ENCODE peak calls at places on chromosomes 16 and 17, in seven cellular contexts. One of them, this sample, is unnamed.

GRCh38 chr16:57966986-57967385 is 3.9 kb downstream of the CNGB1 start:
- DNase-seq in hippocampal formation: no peak
- DNase-seq in Caki2: no peak
- DNase-seq in NCI-H1092: no peak
- DNase-seq in pulmonary artery endothelial cell: no peak
- DNase-seq in colonic mucosa: no peak
- DNase-seq in activated CD4-positive, alpha-beta T cell treated with anti-CD3 and anti-CD28 coated beads for 24 hours: no peak
- DNase-seq in this sample: no peak

GRCh38 chr16:5328546-5328945 is 231.0 kb upstream of the EEF2KMT start:
- DNase-seq in NCI-H1092: no peak
- DNase-seq in Caki2: peak; percentile 7
- DNase-seq in hippocampal formation: no peak
- DNase-seq in activated CD4-positive, alpha-beta T cell treated with anti-CD3 and anti-CD28 coated beads for 24 hours: no peak
- DNase-seq in colonic mucosa: no peak
- DNase-seq in pulmonary artery endothelial cell: no peak
- DNase-seq in this sample: no peak

GRCh38 chr17:77724876-77725615 is 233.5 kb upstream of the TNRC6C start:
- DNase-seq in pulmonary artery endothelial cell: no peak
- DNase-seq in NCI-H1092: no peak
- DNase-seq in colonic mucosa: peak; percentile 17
- DNase-seq in hippocampal formation: no peak
- DNase-seq in activated CD4-positive, alpha-beta T cell treated with anti-CD3 and anti-CD28 coated beads for 24 hours: no peak
- DNase-seq in Caki2: no peak
- DNase-seq in this sample: no peak

GRCh38 chr16:89374393-89374948 is 115.9 kb downstream of the ANKRD11 start:
- DNase-seq in activated CD4-positive, alpha-beta T cell treated with anti-CD3 and anti-CD28 coated beads for 24 hours: no peak
- DNase-seq in hippocampal formation: peak; percentile 51
- DNase-seq in NCI-H1092: no peak
- DNase-seq in pulmonary artery endothelial cell: no peak
- DNase-seq in colonic mucosa: no peak
- DNase-seq in Caki2: no peak
- DNase-seq in this sample: peak; percentile 71

GRCh38 chr16:66121466-66121865 is 245.0 kb upstream of the CDH5 start:
- DNase-seq in NCI-H1092: no peak
- DNase-seq in activated CD4-positive, alpha-beta T cell treated with anti-CD3 and anti-CD28 coated beads for 24 hours: no peak
- DNase-seq in Caki2: no peak
- DNase-seq in hippocampal formation: no peak
- DNase-seq in colonic mucosa: no peak
- DNase-seq in pulmonary artery endothelial cell: no peak
- DNase-seq in this sample: no peak

GRCh38 chr17:66952031-66952524 is 12.4 kb upstream of the CACNG4 start:
- DNase-seq in hippocampal formation: no peak
- DNase-seq in Caki2: peak; percentile 93
- DNase-seq in activated CD4-positive, alpha-beta T cell treated with anti-CD3 and anti-CD28 coated beads for 24 hours: no peak
- DNase-seq in pulmonary artery endothelial cell: no peak
- DNase-seq in NCI-H1092: no peak
- DNase-seq in colonic mucosa: no peak
- DNase-seq in this sample: no peak

GRCh38 chr16:30183961-30184429 is 593 bp downstream of the CORO1A start:
- DNase-seq in colonic mucosa: peak; percentile 44
- DNase-seq in Caki2: no peak
- DNase-seq in activated CD4-positive, alpha-beta T cell treated with anti-CD3 and anti-CD28 coated beads for 24 hours: peak; percentile 41
- DNase-seq in hippocampal formation: no peak
- DNase-seq in NCI-H1092: no peak
- DNase-seq in pulmonary artery endothelial cell: no peak
- DNase-seq in this sample: peak; percentile 16

GRCh38 chr16:2090819-2091721 is 43.3 kb downstream of the TSC2 start:
- DNase-seq in NCI-H1092: no peak
- DNase-seq in Caki2: peak; percentile 92
- DNase-seq in activated CD4-positive, alpha-beta T cell treated with anti-CD3 and anti-CD28 coated beads for 24 hours: no peak
- DNase-seq in pulmonary artery endothelial cell: no peak
- DNase-seq in hippocampal formation: no peak
- DNase-seq in colonic mucosa: peak; percentile 91
- DNase-seq in this sample: peak; percentile 85

GRCh38 chr16:66421891-66422290 is 5.2 kb upstream of the BEAN1 start:
- DNase-seq in colonic mucosa: no peak
- DNase-seq in hippocampal formation: no peak
- DNase-seq in Caki2: no peak
- DNase-seq in pulmonary artery endothelial cell: no peak
- DNase-seq in NCI-H1092: no peak
- DNase-seq in activated CD4-positive, alpha-beta T cell treated with anti-CD3 and anti-CD28 coated beads for 24 hours: no peak
- DNase-seq in this sample: no peak

GRCh38 chr16:85353839-85354622 is 241.8 kb upstream of the CIBAR2 start:
- DNase-seq in hippocampal formation: no peak
- DNase-seq in Caki2: no peak
- DNase-seq in NCI-H1092: no peak
- DNase-seq in activated CD4-positive, alpha-beta T cell treated with anti-CD3 and anti-CD28 coated beads for 24 hours: no peak
- DNase-seq in pulmonary artery endothelial cell: no peak
- DNase-seq in colonic mucosa: peak; percentile 53
- DNase-seq in this sample: no peak

GRCh38 chr16:23048164-23048563 is 101.1 kb downstream of the USP31 start:
- DNase-seq in hippocampal formation: no peak
- DNase-seq in pulmonary artery endothelial cell: no peak
- DNase-seq in NCI-H1092: no peak
- DNase-seq in colonic mucosa: no peak
- DNase-seq in activated CD4-positive, alpha-beta T cell treated with anti-CD3 and anti-CD28 coated beads for 24 hours: no peak
- DNase-seq in Caki2: no peak
- DNase-seq in this sample: no peak

GRCh38 chr17:74512624-74513084 is 18.6 kb downstream of the CD300LB start:
- DNase-seq in NCI-H1092: no peak
- DNase-seq in Caki2: peak; percentile 6
- DNase-seq in pulmonary artery endothelial cell: no peak
- DNase-seq in colonic mucosa: no peak
- DNase-seq in hippocampal formation: no peak
- DNase-seq in activated CD4-positive, alpha-beta T cell treated with anti-CD3 and anti-CD28 coated beads for 24 hours: peak; percentile 18
- DNase-seq in this sample: no peak

GRCh38 chr16:7013990-7014389 is 318.7 kb upstream of the RBFOX1 start:
- DNase-seq in Caki2: peak; percentile 20
- DNase-seq in NCI-H1092: no peak
- DNase-seq in activated CD4-positive, alpha-beta T cell treated with anti-CD3 and anti-CD28 coated beads for 24 hours: no peak
- DNase-seq in colonic mucosa: no peak
- DNase-seq in hippocampal formation: no peak
- DNase-seq in pulmonary artery endothelial cell: no peak
- DNase-seq in this sample: no peak

GRCh38 chr16:57023541-57024249 is 34.3 kb downstream of the NLRC5 start:
- DNase-seq in colonic mucosa: no peak
- DNase-seq in hippocampal formation: no peak
- DNase-seq in Caki2: no peak
- DNase-seq in pulmonary artery endothelial cell: no peak
- DNase-seq in activated CD4-positive, alpha-beta T cell treated with anti-CD3 and anti-CD28 coated beads for 24 hours: peak; percentile 40
- DNase-seq in NCI-H1092: no peak
- DNase-seq in this sample: no peak

GRCh38 chr17:42514867-42515266 is 21.2 kb upstream of the NAGLU start:
- DNase-seq in colonic mucosa: no peak
- DNase-seq in activated CD4-positive, alpha-beta T cell treated with anti-CD3 and anti-CD28 coated beads for 24 hours: no peak
- DNase-seq in NCI-H1092: no peak
- DNase-seq in pulmonary artery endothelial cell: no peak
- DNase-seq in hippocampal formation: no peak
- DNase-seq in Caki2: no peak
- DNase-seq in this sample: no peak

GRCh38 chr17:40021471-40021961 is 6.3 kb downstream of the CSF3 start:
- DNase-seq in colonic mucosa: no peak
- DNase-seq in pulmonary artery endothelial cell: peak; percentile 66
- DNase-seq in hippocampal formation: no peak
- DNase-seq in Caki2: peak; percentile 69
- DNase-seq in activated CD4-positive, alpha-beta T cell treated with anti-CD3 and anti-CD28 coated beads for 24 hours: no peak
- DNase-seq in NCI-H1092: no peak
- DNase-seq in this sample: no peak

GRCh38 chr17:50676065-50676975 is 31.4 kb downstream of the ANKRD40 start:
- DNase-seq in activated CD4-positive, alpha-beta T cell treated with anti-CD3 and anti-CD28 coated beads for 24 hours: no peak
- DNase-seq in hippocampal formation: no peak
- DNase-seq in Caki2: no peak
- DNase-seq in colonic mucosa: peak; percentile 58
- DNase-seq in pulmonary artery endothelial cell: no peak
- DNase-seq in NCI-H1092: no peak
- DNase-seq in this sample: no peak

GRCh38 chr16:372584-372983 is 2.2 kb upstream of the MRPL28 start:
- DNase-seq in NCI-H1092: no peak
- DNase-seq in Caki2: no peak
- DNase-seq in hippocampal formation: no peak
- DNase-seq in pulmonary artery endothelial cell: no peak
- DNase-seq in activated CD4-positive, alpha-beta T cell treated with anti-CD3 and anti-CD28 coated beads for 24 hours: no peak
- DNase-seq in colonic mucosa: no peak
- DNase-seq in this sample: no peak

GRCh38 chr17:51298508-51299371 is 38.4 kb downstream of the UTP18 start:
- DNase-seq in hippocampal formation: peak; percentile 3
- DNase-seq in pulmonary artery endothelial cell: no peak
- DNase-seq in NCI-H1092: peak; percentile 14
- DNase-seq in colonic mucosa: no peak
- DNase-seq in activated CD4-positive, alpha-beta T cell treated with anti-CD3 and anti-CD28 coated beads for 24 hours: no peak
- DNase-seq in Caki2: peak; percentile 30
- DNase-seq in this sample: no peak